ENCODE peak calls at places on chromosome 19, in six cellular contexts. One of them, this sample, is unnamed.

GRCh38 chr19:855142-855541 is 3.0 kb downstream of the ELANE start:
- DNase-seq in MCF 10A: no peak
- DNase-seq in PC-3: no peak
- DNase-seq in WERI-Rb-1: no peak
- DNase-seq in foreskin fibroblast: no peak
- DNase-seq in HFFc6: no peak
- DNase-seq in this sample: no peak

GRCh38 chr19:4343845-4344713 is 717 bp downstream of the MPND start:
- DNase-seq in WERI-Rb-1: no peak
- DNase-seq in foreskin fibroblast: peak
- DNase-seq in PC-3: no peak
- DNase-seq in HFFc6: no peak
- DNase-seq in MCF 10A: no peak
- DNase-seq in this sample: no peak

GRCh38 chr19:35123573-35123972 is 8.0 kb downstream of the FXYD3 start:
- DNase-seq in MCF 10A: peak
- DNase-seq in PC-3: peak
- DNase-seq in WERI-Rb-1: no peak
- DNase-seq in HFFc6: no peak
- DNase-seq in foreskin fibroblast: peak
- DNase-seq in this sample: no peak

GRCh38 chr19:43809762-43810696 is 7.8 kb upstream of the LYPD5 start:
- DNase-seq in HFFc6: peak
- DNase-seq in foreskin fibroblast: peak
- DNase-seq in WERI-Rb-1: no peak
- DNase-seq in MCF 10A: peak
- DNase-seq in PC-3: peak
- DNase-seq in this sample: peak

GRCh38 chr19:11480081-11480926 is 542 bp downstream of the ELAVL3 start:
- DNase-seq in WERI-Rb-1: no peak
- DNase-seq in foreskin fibroblast: no peak
- DNase-seq in HFFc6: no peak
- DNase-seq in MCF 10A: no peak
- DNase-seq in PC-3: no peak
- DNase-seq in this sample: no peak

GRCh38 chr19:4550479-4551050 is 8.9 kb downstream of the SEMA6B start:
- DNase-seq in MCF 10A: no peak
- DNase-seq in PC-3: no peak
- DNase-seq in HFFc6: no peak
- DNase-seq in foreskin fibroblast: no peak
- DNase-seq in WERI-Rb-1: no peak
- DNase-seq in this sample: no peak

GRCh38 chr19:47615714-47616113 is 6.8 kb downstream of the BICRA start:
- DNase-seq in foreskin fibroblast: no peak
- DNase-seq in WERI-Rb-1: no peak
- DNase-seq in MCF 10A: no peak
- DNase-seq in HFFc6: no peak
- DNase-seq in PC-3: no peak
- DNase-seq in this sample: no peak

GRCh38 chr19:8571006-8571411 is 6.2 kb downstream of the MYO1F start:
- DNase-seq in PC-3: peak
- DNase-seq in MCF 10A: peak
- DNase-seq in WERI-Rb-1: no peak
- DNase-seq in HFFc6: peak
- DNase-seq in foreskin fibroblast: peak
- DNase-seq in this sample: no peak

GRCh38 chr19:49923055-49924003 is 5.7 kb upstream of the ATF5 start:
- DNase-seq in MCF 10A: no peak
- DNase-seq in WERI-Rb-1: no peak
- DNase-seq in foreskin fibroblast: no peak
- DNase-seq in HFFc6: no peak
- DNase-seq in PC-3: no peak
- DNase-seq in this sample: no peak

GRCh38 chr19:7862413-7862951 is 11.7 kb downstream of the PRR36 start:
- DNase-seq in HFFc6: no peak
- DNase-seq in PC-3: no peak
- DNase-seq in MCF 10A: no peak
- DNase-seq in WERI-Rb-1: no peak
- DNase-seq in foreskin fibroblast: peak
- DNase-seq in this sample: no peak

GRCh38 chr19:41705393-41706174 is 2.8 kb upstream of the CEACAM5 start:
- DNase-seq in WERI-Rb-1: no peak
- DNase-seq in HFFc6: no peak
- DNase-seq in foreskin fibroblast: peak
- DNase-seq in MCF 10A: peak
- DNase-seq in PC-3: peak
- DNase-seq in this sample: no peak

GRCh38 chr19:50465986-50466771 is 10.1 kb upstream of the EMC10 start:
- DNase-seq in WERI-Rb-1: peak
- DNase-seq in HFFc6: peak
- DNase-seq in MCF 10A: no peak
- DNase-seq in foreskin fibroblast: peak
- DNase-seq in PC-3: peak
- DNase-seq in this sample: no peak

GRCh38 chr19:788821-789472 is 8.3 kb upstream of the PTBP1 start:
- DNase-seq in MCF 10A: no peak
- DNase-seq in HFFc6: no peak
- DNase-seq in foreskin fibroblast: peak
- DNase-seq in PC-3: no peak
- DNase-seq in WERI-Rb-1: peak
- DNase-seq in this sample: no peak

GRCh38 chr19:19860756-19861390 is 4.8 kb upstream of the ZNF253 start:
- DNase-seq in foreskin fibroblast: no peak
- DNase-seq in WERI-Rb-1: no peak
- DNase-seq in HFFc6: no peak
- DNase-seq in PC-3: no peak
- DNase-seq in MCF 10A: no peak
- DNase-seq in this sample: no peak

GRCh38 chr19:10104665-10105221 is 1.4 kb upstream of the PPAN start:
- DNase-seq in WERI-Rb-1: no peak
- DNase-seq in MCF 10A: no peak
- DNase-seq in foreskin fibroblast: no peak
- DNase-seq in PC-3: no peak
- DNase-seq in HFFc6: no peak
- DNase-seq in this sample: no peak

GRCh38 chr19:58086825-58087710 is 11.0 kb downstream of the ZSCAN18 start:
- DNase-seq in foreskin fibroblast: no peak
- DNase-seq in PC-3: no peak
- DNase-seq in WERI-Rb-1: no peak
- DNase-seq in MCF 10A: no peak
- DNase-seq in HFFc6: no peak
- DNase-seq in this sample: no peak

GRCh38 chr19:756232-756631 is 5.3 kb downstream of the MISP start:
- DNase-seq in PC-3: peak
- DNase-seq in MCF 10A: peak
- DNase-seq in foreskin fibroblast: peak
- DNase-seq in WERI-Rb-1: no peak
- DNase-seq in HFFc6: peak
- DNase-seq in this sample: no peak

GRCh38 chr19:43622956-43623355 is 3.5 kb upstream of the ZNF428 start:
- DNase-seq in MCF 10A: no peak
- DNase-seq in WERI-Rb-1: no peak
- DNase-seq in PC-3: no peak
- DNase-seq in HFFc6: no peak
- DNase-seq in foreskin fibroblast: no peak
- DNase-seq in this sample: no peak

GRCh38 chr19:23285948-23286347 is 35.8 kb upstream of the ZNF724 start:
- DNase-seq in foreskin fibroblast: no peak
- DNase-seq in PC-3: no peak
- DNase-seq in HFFc6: no peak
- DNase-seq in MCF 10A: no peak
- DNase-seq in WERI-Rb-1: no peak
- DNase-seq in this sample: no peak

GRCh38 chr19:36330226-36330625 is 48.8 kb downstream of the ZFP14 start:
- DNase-seq in WERI-Rb-1: no peak
- DNase-seq in foreskin fibroblast: no peak
- DNase-seq in MCF 10A: no peak
- DNase-seq in PC-3: no peak
- DNase-seq in HFFc6: no peak
- DNase-seq in this sample: no peak

DNA sequence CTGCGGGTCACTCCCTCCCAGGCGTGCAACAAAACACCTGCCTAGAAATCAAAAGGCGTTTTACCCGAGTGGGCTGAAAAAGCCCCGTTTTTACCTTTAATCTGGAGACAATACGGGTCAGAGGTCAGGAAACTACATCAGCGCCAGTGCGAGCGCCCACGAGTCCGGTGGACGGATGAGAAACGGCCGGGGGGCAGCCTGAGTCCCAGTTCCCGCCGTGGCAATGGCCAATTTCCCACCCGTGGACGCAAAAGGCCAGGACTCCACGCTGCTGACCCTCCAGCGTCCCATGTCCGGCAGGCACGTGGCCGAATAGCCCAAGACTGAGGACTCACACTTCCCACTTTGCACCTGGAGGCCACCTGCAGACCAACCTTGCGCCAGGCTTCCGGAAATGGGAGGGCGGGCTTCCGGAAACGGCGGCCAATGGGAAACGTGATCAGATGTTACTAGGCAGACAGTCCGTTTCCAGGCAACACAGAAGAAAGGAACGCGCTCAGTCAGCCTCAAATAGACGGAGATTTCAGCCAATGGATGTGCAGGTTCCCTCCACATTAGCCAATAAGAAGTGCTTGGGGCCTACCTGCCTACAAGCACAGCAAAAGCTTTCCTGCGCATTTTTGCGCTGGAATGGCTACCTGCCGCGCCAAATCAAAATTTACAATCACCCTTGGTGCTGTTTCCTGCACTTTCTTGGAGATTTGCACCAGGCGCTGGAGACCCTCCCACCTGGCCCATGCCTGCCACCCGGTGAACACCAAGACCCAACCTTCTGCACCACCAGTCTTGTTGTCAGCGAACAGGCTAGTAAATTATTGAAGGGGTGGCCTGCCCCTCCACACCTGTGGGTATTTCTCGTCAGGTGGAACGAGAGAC is 47.4 kb downstream of the ZFP14 start:
- DNase-seq in MCF 10A: peak
- DNase-seq in HFFc6: peak
- DNase-seq in WERI-Rb-1: peak
- DNase-seq in foreskin fibroblast: peak
- DNase-seq in PC-3: peak
- DNase-seq in this sample: peak
- TF ChIP-seq CTCF in MCF 10A: no peak
- TF ChIP-seq CTCF in HFFc6: no peak
- TF ChIP-seq CTCF in WERI-Rb-1: peak
- TF ChIP-seq CTCF in foreskin fibroblast: no peak
- TF ChIP-seq CTCF in PC-3: no peak
- TF ChIP-seq CTCF in this sample: no peak

DNA sequence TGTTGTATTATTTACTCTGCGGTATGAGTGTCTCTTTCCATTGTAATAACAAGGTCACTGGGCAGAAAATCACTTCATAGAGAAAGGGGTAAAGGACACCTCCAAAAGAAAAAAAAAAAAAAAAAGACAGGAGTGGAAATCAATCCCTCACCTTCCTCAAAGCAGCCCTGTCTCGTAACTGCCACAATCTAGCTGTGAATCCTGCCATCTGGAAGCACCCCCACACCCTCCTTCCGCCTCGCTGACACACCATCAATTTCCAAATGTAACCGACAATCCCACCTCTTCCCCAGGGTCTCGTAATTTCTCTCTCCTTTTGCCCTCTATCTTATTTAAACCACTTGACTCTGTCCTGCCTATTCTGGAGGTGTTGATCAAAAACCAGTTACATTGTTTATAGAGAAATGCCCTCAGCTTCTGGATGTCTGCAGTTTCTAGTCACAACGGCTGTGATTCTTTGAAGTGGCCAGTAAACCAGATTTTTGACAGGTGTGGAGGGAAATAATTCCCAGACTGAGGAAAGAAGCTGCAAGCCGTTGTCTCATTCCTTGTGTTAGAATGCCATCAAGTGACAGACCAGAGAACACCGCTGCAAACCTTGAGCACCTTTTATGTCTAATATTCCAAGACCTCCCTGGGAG is 9.1 kb upstream of the POP4 start:
- DNase-seq in WERI-Rb-1: peak
- DNase-seq in HFFc6: peak
- DNase-seq in PC-3: peak
- DNase-seq in foreskin fibroblast: peak
- DNase-seq in MCF 10A: peak
- DNase-seq in this sample: peak
- TF ChIP-seq CTCF in WERI-Rb-1: peak
- TF ChIP-seq CTCF in HFFc6: peak
- TF ChIP-seq CTCF in PC-3: peak
- TF ChIP-seq CTCF in foreskin fibroblast: peak
- TF ChIP-seq CTCF in MCF 10A: peak
- TF ChIP-seq CTCF in this sample: peak

GRCh38 chr19:3163230-3163886 is 15.2 kb upstream of the S1PR4 start:
- DNase-seq in HFFc6: peak
- DNase-seq in foreskin fibroblast: peak
- DNase-seq in PC-3: peak
- DNase-seq in WERI-Rb-1: peak
- DNase-seq in MCF 10A: peak
- DNase-seq in this sample: peak
- TF ChIP-seq CTCF in HFFc6: peak
- TF ChIP-seq CTCF in foreskin fibroblast: peak
- TF ChIP-seq CTCF in PC-3: peak
- TF ChIP-seq CTCF in WERI-Rb-1: peak
- TF ChIP-seq CTCF in MCF 10A: peak
- TF ChIP-seq CTCF in this sample: peak

GRCh38 chr19:45528744-45529453 is 21.6 kb downstream of the VASP start:
- DNase-seq in WERI-Rb-1: no peak
- DNase-seq in MCF 10A: peak
- DNase-seq in HFFc6: no peak
- DNase-seq in PC-3: peak
- DNase-seq in foreskin fibroblast: peak
- DNase-seq in this sample: no peak
- TF ChIP-seq CTCF in WERI-Rb-1: no peak
- TF ChIP-seq CTCF in MCF 10A: no peak
- TF ChIP-seq CTCF in HFFc6: no peak
- TF ChIP-seq CTCF in PC-3: peak
- TF ChIP-seq CTCF in foreskin fibroblast: no peak
- TF ChIP-seq CTCF in this sample: no peak

GRCh38 chr19:6022570-6023049 is 44.7 kb upstream of the RANBP3 start:
- DNase-seq in MCF 10A: no peak
- DNase-seq in foreskin fibroblast: no peak
- DNase-seq in PC-3: no peak
- DNase-seq in HFFc6: no peak
- DNase-seq in WERI-Rb-1: no peak
- DNase-seq in this sample: no peak
- TF ChIP-seq CTCF in MCF 10A: no peak
- TF ChIP-seq CTCF in foreskin fibroblast: no peak
- TF ChIP-seq CTCF in PC-3: peak
- TF ChIP-seq CTCF in HFFc6: peak
- TF ChIP-seq CTCF in WERI-Rb-1: no peak
- TF ChIP-seq CTCF in this sample: no peak

DNA sequence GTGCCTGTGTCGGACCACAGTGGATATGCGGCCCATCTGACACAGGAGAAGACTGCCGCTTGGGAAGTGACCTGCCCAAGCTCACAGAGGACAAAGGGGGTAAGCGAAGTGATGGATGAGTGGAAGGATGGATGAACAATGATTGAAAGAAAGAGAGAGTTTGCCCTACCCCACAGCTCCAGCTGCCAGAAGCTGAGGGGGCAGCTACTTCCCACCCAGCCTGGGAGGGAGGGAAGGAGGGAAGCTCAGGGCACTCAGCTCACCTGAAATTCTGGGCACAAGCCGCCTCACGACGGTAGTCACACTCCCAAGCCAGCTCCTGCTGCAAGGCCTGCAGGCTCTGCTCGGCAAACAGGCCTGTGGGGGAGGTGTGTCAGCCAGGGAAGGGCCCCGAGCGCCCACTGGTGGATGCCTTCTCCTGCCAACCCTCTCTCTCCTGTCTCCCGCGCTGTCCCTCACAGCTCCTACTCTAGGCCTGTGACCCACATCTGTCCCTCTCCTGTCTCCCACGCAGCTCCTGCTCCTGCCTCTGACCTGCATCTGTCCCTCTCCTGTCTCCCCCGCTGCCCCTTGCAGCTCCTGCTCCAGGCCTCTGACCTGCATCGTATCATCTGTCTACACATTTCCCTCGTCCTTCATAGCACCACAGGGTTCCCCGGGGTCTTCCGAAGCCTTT is 12.0 kb upstream of the NUMBL start:
- DNase-seq in MCF 10A: no peak
- DNase-seq in PC-3: peak
- DNase-seq in HFFc6: no peak
- DNase-seq in foreskin fibroblast: peak
- DNase-seq in WERI-Rb-1: peak
- DNase-seq in this sample: no peak
- TF ChIP-seq CTCF in MCF 10A: no peak
- TF ChIP-seq CTCF in PC-3: peak
- TF ChIP-seq CTCF in HFFc6: peak
- TF ChIP-seq CTCF in foreskin fibroblast: peak
- TF ChIP-seq CTCF in WERI-Rb-1: peak
- TF ChIP-seq CTCF in this sample: peak

This sample was measured in AG04450.